ENCODE peak calls at places on chromosome 5, in nine cellular contexts. A, Z, C, S, G, D, B, M and R are unnamed samples.
A peak's percentile ranks its signal among the peaks of the same experiment; 100 is the strongest.

GRCh38 chr5:42858031-42858643 is 46.4 kb upstream of the SELENOP start:
- DNase-seq in M (no peak), S (no peak), A (peak; percentile 65), Z (no peak), G (no peak), B (no peak), D (no peak), C (no peak), R (no peak)

GRCh38 chr5:179239256-179240135 is 105.8 kb downstream of the ADAMTS2 start:
- DNase-seq in A (no peak), G (no peak), S (no peak), Z (peak; percentile 68), C (peak; percentile 7), M (no peak), B (no peak), D (no peak), R (no peak)

GRCh38 chr5:167565555-167565954 is 725.9 kb upstream of the WWC1 start:
- DNase-seq in M (peak; percentile 28), A (no peak), G (no peak), S (no peak), D (no peak), B (no peak), Z (no peak), C (no peak), R (no peak)

GRCh38 chr5:93311825-93312224 is 269.2 kb downstream of the NR2F1-AS1 start:
- DNase-seq in C (no peak), B (no peak), M (peak; percentile 22), Z (no peak), A (no peak), S (no peak), D (no peak), G (no peak), R (no peak)

GRCh38 chr5:125776656-125777055 is 646.6 kb upstream of the GRAMD2B start:
- DNase-seq in Z (no peak), A (no peak), G (no peak), D (no peak), M (no peak), B (no peak), C (no peak), S (no peak), R (no peak)

GRCh38 chr5:148060309-148060708 is 3.5 kb upstream of the SPINK5 start:
- DNase-seq in D (no peak), M (no peak), A (no peak), Z (no peak), B (no peak), G (no peak), S (no peak), C (no peak), R (no peak)

GRCh38 chr5:124088289-124089064 is 576.5 kb downstream of the CSNK1G3 start:
- DNase-seq in A (no peak), C (no peak), Z (no peak), M (no peak), B (no peak), S (no peak), D (no peak), G (no peak), R (no peak)

GRCh38 chr5:73596705-73597328 is 29.2 kb upstream of the ARHGEF28 start:
- DNase-seq in S (no peak), G (no peak), C (peak; percentile 29), M (peak; percentile 37), Z (no peak), A (no peak), B (peak; percentile 44), D (no peak), R (no peak)

GRCh38 chr5:27328480-27328879 is 290.1 kb upstream of the CDH9 start:
- DNase-seq in Z (no peak), B (peak; percentile 30), G (no peak), A (peak; percentile 79), C (no peak), D (no peak), S (no peak), M (peak; percentile 78), R (no peak)

GRCh38 chr5:158770506-158770905 is 329.2 kb downstream of the EBF1 start:
- DNase-seq in D (no peak), A (no peak), C (peak; percentile 45), M (no peak), G (no peak), S (no peak), Z (no peak), B (no peak), R (no peak)

GRCh38 chr5:176536132-176536901 is 885 bp downstream of the RNF44 start:
- DNase-seq in C (peak; percentile 77), G (peak; percentile 69), Z (peak; percentile 92), A (peak; percentile 61), B (peak; percentile 79), D (peak; percentile 86), S (peak; percentile 79), M (peak; percentile 82), R (peak; percentile 78)

GRCh38 chr5:1477341-1477740 is 32.1 kb upstream of the SLC6A3 start:
- DNase-seq in Z (peak; percentile 79), B (no peak), S (no peak), D (peak; percentile 61), A (no peak), G (no peak), C (peak; percentile 0), M (no peak), R (no peak)

GRCh38 chr5:74622944-74623343 is 17.6 kb downstream of the ENC1 start:
- DNase-seq in C (no peak), D (no peak), B (no peak), A (no peak), Z (no peak), M (no peak), G (no peak), S (no peak), R (no peak)

GRCh38 chr5:9207820-9208418 is 338.0 kb downstream of the SEMA5A start:
- DNase-seq in S (no peak), B (peak; percentile 66), A (peak; percentile 21), Z (no peak), M (peak; percentile 57), C (no peak), G (no peak), D (no peak), R (no peak)

GRCh38 chr5:103461223-103461622 is 101.4 kb downstream of the NUDT12 start:
- DNase-seq in G (no peak), C (no peak), B (peak; percentile 95), M (peak; percentile 90), S (no peak), A (peak; percentile 48), Z (no peak), D (no peak), R (no peak)

GRCh38 chr5:948472-949274 is 56.0 kb downstream of the TRIP13 start:
- DNase-seq in Z (peak; percentile 41), S (no peak), G (no peak), C (no peak), A (no peak), M (no peak), B (no peak), D (no peak), R (no peak)

GRCh38 chr5:126695081-126695480 is 81.9 kb upstream of the LMNB1 start:
- DNase-seq in A (no peak), B (peak; percentile 30), M (no peak), G (no peak), D (no peak), C (no peak), S (no peak), Z (no peak), R (no peak)

GRCh38 chr5:95781101-95781583 is 41.4 kb downstream of the GLRX start:
- DNase-seq in Z (peak; percentile 86), B (peak; percentile 84), D (peak; percentile 78), C (peak; percentile 77), A (peak; percentile 67), M (peak; percentile 85), S (peak; percentile 53), G (peak; percentile 20), R (peak; percentile 49)

GRCh38 chr5:172117977-172118701 is 69.9 kb downstream of the STK10 start:
- DNase-seq in D (no peak), G (no peak), C (no peak), A (no peak), S (no peak), M (no peak), B (no peak), Z (no peak), R (no peak)